ENCODE peak calls at places on chromosomes 11 and 22, in four cellular contexts. W is GM12878, G is K562, V is H1. S is an unnamed sample.
A peak's percentile ranks its signal among the peaks of the same experiment; 100 is the strongest.

GRCh38 chr22:19844423-19845368 is 10.0 kb downstream of the GNB1L start:
- DNase-seq in W (no peak), G (no peak), V (no peak), S (peak; percentile 40)

GRCh38 chr11:120811731-120812130 is 212.2 kb upstream of the TBCEL start:
- DNase-seq in W (no peak), G (no peak), V (no peak), S (no peak)

GRCh38 chr22:19629331-19629719 is 85.0 kb upstream of the SEPTIN5 start:
- DNase-seq in W (no peak), G (no peak), V (no peak), S (no peak)

GRCh38 chr22:46165975-46166374 is 15.6 kb downstream of the PPARA start:
- DNase-seq in W (no peak), G (no peak), V (no peak), S (peak; percentile 32)

GRCh38 chr11:116774661-116775060 is 1.9 kb upstream of the BUD13 start:
- DNase-seq in W (no peak), G (no peak), V (no peak), S (no peak)

GRCh38 chr11:4891996-4892640 is 10.4 kb downstream of the OR51T1 start:
- DNase-seq in W (no peak), G (peak; percentile 22), V (no peak), S (peak; percentile 93)

GRCh38 chr11:63492441-63492840 is 1.5 kb upstream of the PLAAT5 start:
- DNase-seq in W (no peak), G (no peak), V (no peak), S (no peak)

GRCh38 chr22:20591660-20592310 is 84.4 kb downstream of the MED15 start:
- DNase-seq in W (no peak), G (peak; percentile 95), V (peak; percentile 23), S (peak; percentile 13)

GRCh38 chr11:15871904-15872303 is 484.4 kb downstream of the SOX6 start:
- DNase-seq in W (no peak), G (no peak), V (no peak), S (no peak)

GRCh38 chr11:76763573-76764348 is 19.4 kb upstream of the TSKU start:
- DNase-seq in W (no peak), G (no peak), V (no peak), S (peak; percentile 95)

GRCh38 chr11:70544774-70545625 is 146.7 kb downstream of the CTTN start:
- DNase-seq in W (no peak), G (no peak), V (peak; percentile 57), S (peak; percentile 23)

GRCh38 chr11:66335531-66336233 is 552 bp downstream of the RIN1 start:
- DNase-seq in W (no peak), G (no peak), V (no peak), S (peak; percentile 59)

GRCh38 chr11:34192481-34193401 is 87.3 kb downstream of the NAT10 start:
- DNase-seq in W (no peak), G (no peak), V (no peak), S (peak; percentile 93)

GRCh38 chr22:35215993-35216392 is 41.3 kb upstream of the HMGXB4 start:
- DNase-seq in W (no peak), G (peak; percentile 23), V (no peak), S (no peak)

GRCh38 chr11:94740083-94740974 is 27.8 kb upstream of the AMOTL1 start:
- DNase-seq in W (no peak), G (peak; percentile 21), V (no peak), S (no peak)

GRCh38 chr22:37812869-37813678 is 5.3 kb downstream of the GCAT start:
- DNase-seq in W (no peak), G (no peak), V (no peak), S (no peak)

GRCh38 chr11:60370252-60370810 is 8.0 kb upstream of the MS4A7 start:
- DNase-seq in W (no peak), G (no peak), V (no peak), S (no peak)

GRCh38 chr11:130371004-130371590 is 56.4 kb upstream of the ZBTB44 start:
- DNase-seq in W (no peak), G (no peak), V (no peak), S (no peak)

GRCh38 chr22:29493636-29494035 is 13.6 kb downstream of the NEFH start:
- DNase-seq in W (no peak), G (no peak), V (no peak), S (no peak)

GRCh38 chr11:113730887-113731726 is 25.0 kb upstream of the TMPRSS5 start:
- DNase-seq in W (no peak), G (peak; percentile 40), V (no peak), S (peak; percentile 64)
- TF ChIP-seq CHD1 in W (no peak), G (no peak), V (no peak), S (no peak)

DNA sequence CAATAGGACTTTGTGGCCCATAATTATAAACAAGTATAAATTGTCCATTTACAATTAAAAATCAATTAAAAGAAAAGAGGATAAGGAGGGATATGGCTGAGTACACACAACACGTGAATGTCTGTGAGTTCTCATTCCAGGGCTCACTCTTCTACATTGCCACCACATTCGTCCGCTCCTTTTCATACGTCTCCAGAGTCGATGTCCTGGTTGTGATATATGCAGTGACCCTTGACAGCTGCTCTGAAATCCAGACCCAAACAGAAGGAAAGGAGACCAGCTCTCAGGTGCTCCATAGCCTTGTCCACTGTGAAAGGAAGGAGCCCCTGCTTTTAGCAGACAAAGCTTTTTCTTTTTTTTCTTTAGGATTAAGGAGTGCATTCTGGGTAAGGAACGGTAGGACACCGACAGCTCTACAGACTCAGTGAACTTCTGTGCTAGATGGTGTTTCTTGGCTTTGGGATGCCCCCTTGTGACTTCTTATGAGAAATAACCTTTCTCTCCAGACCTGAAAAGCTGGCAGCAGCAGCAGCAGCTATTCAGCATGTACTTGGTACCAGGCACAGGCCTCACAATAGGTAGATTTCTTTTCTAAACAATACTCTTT is 19.7 kb upstream of the DNAJB13 start:
- DNase-seq in W (no peak), G (peak; percentile 41), V (peak; percentile 53), S (peak; percentile 84)
- TF ChIP-seq CTCF in W (peak; percentile 37), G (peak; percentile 82), V (no peak), S (peak; percentile 64)

DNA sequence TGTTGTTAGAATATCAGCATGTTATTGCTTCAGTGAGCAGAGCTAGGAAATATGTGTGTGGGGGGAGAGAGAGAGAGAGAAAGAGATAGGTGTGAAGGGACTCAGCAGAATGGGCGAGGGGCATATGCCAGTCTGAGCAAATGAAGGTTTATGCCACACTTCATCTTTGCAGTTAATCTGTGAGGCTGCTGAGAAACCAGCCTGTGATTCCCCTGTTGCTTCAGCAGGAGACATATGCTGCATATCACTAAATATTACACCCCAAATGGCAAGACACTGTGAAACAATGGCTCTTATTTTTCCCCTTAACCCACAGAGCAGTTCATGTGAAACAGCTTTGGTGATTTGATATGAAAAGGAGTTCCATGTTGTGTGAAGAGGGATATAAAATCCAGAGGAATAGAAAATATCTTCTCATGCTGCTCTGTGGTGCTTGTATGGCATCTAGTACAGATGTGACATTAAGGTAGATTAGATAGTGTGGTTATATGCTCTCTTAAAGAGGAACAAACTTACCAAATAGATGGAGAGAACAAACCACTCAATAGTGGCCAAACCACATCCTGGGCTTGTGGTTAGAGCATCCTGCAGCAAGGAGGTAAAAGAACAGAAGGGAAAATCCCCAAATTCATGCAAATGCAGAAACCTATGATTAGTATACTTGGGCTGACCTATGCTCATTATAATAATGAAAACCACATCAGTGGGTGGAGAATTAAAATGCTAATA is 864.2 kb downstream of the FAM181B start:
- DNase-seq in W (peak; percentile 99), G (no peak), V (no peak), S (no peak)
- H3K4me3 ChIP-seq in W (no peak overlapping the region), G (no peak overlapping the region), V (no peak overlapping the region), S (no peak overlapping the region)

DNA sequence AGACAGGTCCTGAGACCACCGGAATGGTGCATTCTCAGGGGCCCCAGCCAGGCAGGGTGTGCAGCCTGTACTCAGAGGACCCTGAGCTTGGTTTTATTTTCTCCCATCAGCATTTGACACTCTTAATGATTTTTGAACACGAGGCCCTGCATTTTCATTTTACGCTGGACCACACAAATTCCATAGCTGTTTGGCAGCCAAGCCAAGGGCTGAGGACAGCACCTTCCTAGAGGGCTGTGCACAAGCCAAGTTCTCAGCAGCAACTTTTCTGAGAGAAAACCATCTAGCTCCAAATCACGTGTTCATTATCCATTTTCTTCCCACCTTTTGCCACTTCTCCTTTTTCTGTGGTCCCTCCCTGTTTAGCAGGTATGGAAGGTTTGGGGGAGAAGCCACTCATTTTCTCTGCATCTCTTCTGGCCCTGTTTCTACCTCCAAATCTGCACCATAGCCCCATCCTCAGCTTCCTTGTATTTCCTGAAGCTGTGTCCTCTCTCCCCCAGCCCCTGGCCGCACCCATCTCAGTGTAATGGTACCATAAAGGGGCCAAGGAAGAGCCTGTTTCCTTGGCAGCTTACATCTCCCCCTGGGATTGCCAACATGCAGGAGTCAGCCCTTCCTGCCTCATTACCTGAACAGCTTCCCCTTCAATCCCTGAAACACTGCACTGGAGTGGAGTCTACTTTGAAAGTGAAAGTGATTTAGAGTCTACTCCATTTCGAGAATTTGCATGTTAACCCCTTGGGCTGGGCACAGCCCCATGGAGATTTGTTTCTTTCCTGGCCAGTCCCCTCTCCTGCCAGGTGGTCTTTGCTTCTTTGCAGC is 60.3 kb downstream of the TRAF6 start:
- DNase-seq in W (no peak), G (no peak), V (no peak), S (no peak)
- TF ChIP-seq CHD1 in W (no peak), G (no peak), V (no peak), S (no peak)

GRCh38 chr11:82174610-82175009 is 559.1 kb downstream of the FAM181B start:
- DNase-seq in W (no peak), G (no peak), V (no peak), S (no peak)
- TF ChIP-seq CTCF in W (peak; percentile 40), G (no peak), V (no peak), S (no peak)